ENCODE peak calls at places on chromosomes 12 and 14, in five cellular contexts. K, Y, P, U and E are unnamed samples.

GRCh38 chr12:3120701-3121100 is 43.5 kb downstream of the TSPAN9 start:
- DNase-seq in K (no peak), Y (no peak), P (no peak), U (no peak), E (no peak)

GRCh38 chr12:116717466-116718457 is 20.1 kb downstream of the SPRING1 start:
- DNase-seq in K (no peak), Y (peak; percentile 32), P (no peak), U (no peak), E (peak; percentile 55)

GRCh38 chr12:68610435-68611093 is at the start of gene RAP1B:
- DNase-seq in K (peak; percentile 92), Y (peak; percentile 91), P (peak; percentile 79), U (peak; percentile 98), E (peak; percentile 92)

GRCh38 chr12:110637869-110638441 is 24.0 kb downstream of the TCTN1 start:
- DNase-seq in K (no peak), Y (no peak), P (no peak), U (no peak), E (no peak)

GRCh38 chr14:99512571-99513182 is 31.5 kb downstream of the CCNK start:
- DNase-seq in K (no peak), Y (no peak), P (no peak), U (peak; percentile 7), E (no peak)

GRCh38 chr12:107598906-107599305 is 86.7 kb upstream of the PWP1 start:
- DNase-seq in K (no peak), Y (no peak), P (no peak), U (no peak), E (no peak)

GRCh38 chr12:1936406-1937320 is 18.2 kb upstream of the CACNA2D4 start:
- DNase-seq in K (no peak), Y (peak; percentile 95), P (no peak), U (peak; percentile 85), E (peak; percentile 80)

GRCh38 chr12:117854339-117855012 is 114.3 kb downstream of the KSR2 start:
- DNase-seq in K (peak; percentile 63), Y (peak; percentile 43), P (no peak), U (peak; percentile 75), E (no peak)

GRCh38 chr12:84874125-84874824 is 38.3 kb downstream of the SLC6A15 start:
- DNase-seq in K (peak; percentile 77), Y (no peak), P (no peak), U (peak; percentile 38), E (no peak)

DNA sequence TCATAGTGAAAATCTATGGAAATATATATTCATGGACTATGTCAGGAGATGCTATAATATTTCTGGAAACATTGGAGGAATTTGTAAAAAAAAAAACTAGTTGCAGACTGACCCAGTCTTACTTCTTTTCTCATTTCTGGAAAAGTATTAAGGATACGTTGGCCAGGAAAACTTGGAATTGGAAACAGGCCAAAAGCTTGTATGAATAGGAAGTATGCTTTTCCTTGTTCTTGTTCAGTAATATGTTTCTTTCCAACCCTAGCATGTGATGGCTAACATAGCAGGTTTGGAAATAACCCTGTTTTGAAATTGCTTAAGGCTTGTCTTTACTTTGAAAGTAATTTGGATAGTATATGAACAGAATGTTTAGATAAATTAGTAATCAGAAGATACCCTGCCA is 316.2 kb downstream of the NPAS3 start:
- DNase-seq in K (no peak), Y (no peak), P (no peak), U (no peak), E (no peak)
- H3K9me3 ChIP-seq in K (no peaks in the 10 kb centered on the region), Y (no peaks in the 10 kb centered on the region), P (no peaks in the 10 kb centered on the region), U (no peaks in the 10 kb centered on the region), E (no peaks in the 10 kb centered on the region)

GRCh38 chr14:38207830-38208815 is at the start of gene SSTR1:
- DNase-seq in K (peak; percentile 27), Y (peak; percentile 93), P (peak; percentile 54), U (no peak), E (no peak)
- H3K4me3 ChIP-seq in K (peak within 1 kb of the TSS; percentile 12), Y (no peak within 1 kb of the TSS), P (peak within 1 kb of the TSS; percentile 26), U (no peak within 1 kb of the TSS), E (peak within 1 kb of the TSS; percentile 52)

DNA sequence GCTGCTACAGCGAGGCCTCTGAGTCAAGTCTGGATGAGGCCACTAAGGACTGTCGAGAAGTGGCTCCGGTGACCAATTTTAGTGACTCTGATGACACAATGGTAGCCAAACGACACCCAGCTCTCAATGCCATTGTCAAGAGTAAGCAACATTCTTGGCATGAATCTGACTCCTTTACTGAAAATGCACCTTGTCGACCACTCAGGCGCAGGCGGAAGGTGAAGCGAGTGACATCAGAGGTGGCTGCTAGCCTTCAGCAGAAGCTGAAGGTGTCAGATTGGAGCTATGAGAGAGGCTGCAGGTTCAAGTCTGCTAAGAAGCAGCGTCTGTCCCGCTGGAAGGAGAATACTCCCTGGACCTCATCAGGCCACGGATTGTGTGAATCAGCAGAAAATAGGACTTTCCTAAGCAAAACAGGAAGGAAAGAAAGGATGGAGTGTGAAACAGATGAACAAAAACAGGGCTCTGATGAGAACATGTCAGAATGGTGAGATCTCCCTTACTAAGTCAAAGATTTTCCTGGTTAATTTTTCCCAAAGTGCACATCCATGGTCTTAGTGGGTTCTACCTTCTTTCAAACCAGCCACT is 2.9 kb downstream of the GPATCH2L start:
- DNase-seq in K (no peak), Y (no peak), P (no peak), U (no peak), E (no peak)
- H3K36me3 ChIP-seq in K (peaks cover 16% of the 10 kb centered on the region), Y (no peaks in the 10 kb centered on the region), P (peaks cover 65% of the 10 kb centered on the region), U (peaks cover 51% of the 10 kb centered on the region), E (peaks cover 36% of the 10 kb centered on the region)

DNA sequence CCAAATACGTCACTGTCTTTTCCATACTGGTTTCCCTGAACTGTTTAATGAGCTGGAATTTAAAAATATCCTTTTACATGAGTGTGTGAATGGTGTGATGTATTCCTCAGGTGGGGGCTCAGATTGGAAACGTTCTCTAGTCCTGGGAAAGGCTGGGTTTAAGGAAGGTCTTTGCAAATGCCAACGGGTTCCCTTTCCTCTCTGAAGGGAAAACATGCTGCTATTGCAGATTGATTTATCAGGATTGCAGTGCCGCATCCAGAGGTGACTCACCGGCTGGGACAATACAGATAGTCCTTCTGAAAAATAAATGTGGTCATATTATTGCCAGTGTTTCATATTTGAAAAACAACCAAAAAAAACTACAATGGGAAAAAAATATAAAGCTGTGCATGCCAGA is 193.1 kb upstream of the FLRT2 start:
- DNase-seq in K (no peak), Y (no peak), P (no peak), U (no peak), E (no peak)
- H3K9me3 ChIP-seq in K (no peaks in the 10 kb centered on the region), Y (no peaks in the 10 kb centered on the region), P (no peaks in the 10 kb centered on the region), U (no peaks in the 10 kb centered on the region), E (no peaks in the 10 kb centered on the region)

GRCh38 chr14:104137297-104138097 is 890 bp upstream of the KIF26A start:
- DNase-seq in K (peak; percentile 87), Y (peak; percentile 73), P (peak; percentile 74), U (peak; percentile 92), E (peak; percentile 71)
- H3K4me3 ChIP-seq in K (peak overlapping the region; percentile 75), Y (no peak overlapping the region), P (peak overlapping the region; percentile 39), U (peak overlapping the region; percentile 70), E (peak overlapping the region; percentile 62)